ENCODE peak calls at places on chromosomes 4 and X, in ten cellular contexts. X is AG20443, R is neural progenitor cell, E is HFF-Myc, T is astrocyte, J is uterus, F is OCI-LY7, D is dorsolateral prefrontal cortex, Q is amniotic epithelial cell, Y is HEK293T. O is an unnamed sample.

GRCh38 chr4:56505269-56506109 is at the start of gene ARL9:
- DNase-seq in R (peak; percentile 80), E (peak; percentile 37), J (peak; percentile 54), Q (peak; percentile 63), X (peak; percentile 74), Y (no peak), T (peak; percentile 46), F (no peak), D (no peak), O (peak; percentile 52)

GRCh38 chrX:13093489-13094140 is 49.2 kb upstream of the FAM9C start:
- DNase-seq in F (no peak), R (no peak), Q (no peak), D (no peak), Y (no peak), X (no peak), T (no peak), J (no peak), E (no peak), O (no peak)

GRCh38 chr4:168923526-168924194 is 86.4 kb downstream of the CBR4 start:
- DNase-seq in D (peak; percentile 56), F (peak; percentile 66), Y (peak; percentile 74), T (peak; percentile 60), J (no peak), Q (peak; percentile 73), R (peak; percentile 82), X (peak; percentile 84), E (peak; percentile 59), O (peak; percentile 91)

GRCh38 chr4:165874799-165875371 is 1.8 kb downstream of the TLL1 start:
- DNase-seq in E (no peak), J (no peak), X (peak; percentile 7), Y (peak; percentile 58), T (no peak), Q (no peak), R (peak; percentile 79), F (no peak), D (no peak), O (peak; percentile 28)

GRCh38 chr4:148757171-148757570 is 315.0 kb upstream of the NR3C2 start:
- DNase-seq in E (no peak), F (no peak), D (no peak), T (no peak), J (no peak), R (no peak), X (no peak), Y (no peak), Q (no peak), O (no peak)

GRCh38 chr4:184347251-184348239 is 126.8 kb downstream of the IRF2 start:
- DNase-seq in D (no peak), Q (peak; percentile 78), R (peak; percentile 89), X (peak; percentile 53), E (no peak), J (no peak), F (peak; percentile 89), Y (peak; percentile 18), T (peak; percentile 65), O (peak; percentile 52)

GRCh38 chr4:143482753-143483362 is 30.6 kb upstream of the SMARCA5 start:
- DNase-seq in R (peak; percentile 20), Q (peak; percentile 55), Y (peak; percentile 36), F (peak; percentile 77), X (peak; percentile 65), J (no peak), D (no peak), E (peak; percentile 32), T (peak; percentile 27), O (peak; percentile 79)

GRCh38 chrX:106698693-106699092 is 27.8 kb upstream of the RNF128 start:
- DNase-seq in R (no peak), J (no peak), D (no peak), T (peak; percentile 38), F (no peak), E (peak; percentile 2), Y (no peak), X (peak; percentile 52), Q (peak; percentile 36), O (peak; percentile 49)

GRCh38 chr4:85774000-85774399 is 299.1 kb downstream of the ARHGAP24 start:
- DNase-seq in Q (no peak), D (no peak), R (no peak), Y (no peak), T (no peak), F (no peak), J (no peak), X (no peak), E (no peak), O (no peak)

GRCh38 chrX:49995795-49996455 is 73.5 kb downstream of the CLCN5 start:
- DNase-seq in E (no peak), Q (peak; percentile 67), F (no peak), T (peak; percentile 23), Y (no peak), J (no peak), X (no peak), D (no peak), R (no peak), O (no peak)

GRCh38 chr4:56907009-56907408 is 691 bp upstream of the REST start:
- DNase-seq in Q (no peak), J (no peak), D (no peak), T (no peak), E (no peak), F (no peak), R (peak; percentile 32), X (no peak), Y (peak; percentile 10), O (no peak)

GRCh38 chr4:95536650-95537049 is 12.1 kb downstream of the UNC5C start:
- DNase-seq in J (no peak), D (no peak), Q (no peak), R (no peak), F (no peak), X (no peak), T (no peak), E (no peak), Y (no peak), O (no peak)

GRCh38 chrX:1093112-1093511 is 119.3 kb downstream of the CRLF2 start:
- DNase-seq in F (no peak), T (no peak), E (no peak), R (no peak), J (no peak), D (no peak), Y (no peak), X (no peak), Q (no peak), O (no peak)

O was measured in fibroblast of pulmonary artery.